ENCODE peak calls at places on chromosomes 2 and 18, in five cellular contexts. L, S, V, I and Q are unnamed samples. For H3K4me1, the result is how much of the 10 kb centered on the place peaks cover.

GRCh38 chr2:102707796-102708713 is 53.8 kb upstream of the TMEM182 start:
- DNase-seq in L (no peak), S (no peak), V (no peak), I (no peak), Q (no peak)

GRCh38 chr18:30634249-30634648 is 408.3 kb downstream of the DSC3 start:
- DNase-seq in L (no peak), S (no peak), V (no peak), I (no peak), Q (no peak)

GRCh38 chr18:79466591-79466990 is 70.9 kb downstream of the NFATC1 start:
- DNase-seq in L (no peak), S (no peak), V (no peak), I (no peak), Q (no peak)

GRCh38 chr2:15685143-15685542 is 93.5 kb downstream of the DDX1 start:
- DNase-seq in L (no peak), S (no peak), V (no peak), I (no peak), Q (no peak)

GRCh38 chr2:188974184-188974583 is at the start of gene COL3A1:
- DNase-seq in L (peak), S (no peak), V (peak), I (no peak), Q (peak)

GRCh38 chr2:237603718-237604362 is 13.3 kb upstream of the RAB17 start:
- DNase-seq in L (peak), S (peak), V (peak), I (no peak), Q (no peak)

GRCh38 chr2:79887747-79888374 is 375.0 kb downstream of the CTNNA2 start:
- DNase-seq in L (peak), S (no peak), V (peak), I (peak), Q (no peak)

GRCh38 chr2:10329880-10330699 is 27.4 kb downstream of the HPCAL1 start:
- DNase-seq in L (peak), S (no peak), V (no peak), I (peak), Q (no peak)

GRCh38 chr2:31414601-31415241 is at the start of gene XDH:
- DNase-seq in L (no peak), S (no peak), V (peak), I (no peak), Q (no peak)

GRCh38 chr2:174613545-174613944 is 15.9 kb upstream of the WIPF1 start:
- DNase-seq in L (no peak), S (no peak), V (no peak), I (no peak), Q (no peak)

GRCh38 chr2:223114170-223114569 is 62.2 kb downstream of the KCNE4 start:
- DNase-seq in L (no peak), S (no peak), V (no peak), I (no peak), Q (no peak)

GRCh38 chr2:39379643-39380524 is 57.2 kb downstream of the MAP4K3 start:
- DNase-seq in L (peak), S (no peak), V (no peak), I (peak), Q (no peak)

GRCh38 chr2:43345391-43345813 is 119.0 kb upstream of the ZFP36L2 start:
- DNase-seq in L (peak), S (peak), V (no peak), I (no peak), Q (no peak)

GRCh38 chr2:189022492-189022891 is 48.3 kb downstream of the COL3A1 start:
- DNase-seq in L (no peak), S (no peak), V (no peak), I (no peak), Q (no peak)

GRCh38 chr2:160494243-160494642 is 636 bp upstream of the RBMS1 start:
- DNase-seq in L (peak), S (no peak), V (no peak), I (no peak), Q (no peak)

GRCh38 chr18:34223164-34223892 is 1.4 kb downstream of the NOL4 start:
- DNase-seq in L (no peak), S (no peak), V (peak), I (no peak), Q (no peak)

GRCh38 chr18:34225218-34225553 is 473 bp upstream of the NOL4 start:
- DNase-seq in L (no peak), S (no peak), V (no peak), I (no peak), Q (no peak)

GRCh38 chr18:34222396-34223163 is 2.1 kb downstream of the NOL4 start:
- DNase-seq in L (peak), S (no peak), V (peak), I (no peak), Q (no peak)

GRCh38 chr18:34223893-34224422 is 755 bp downstream of the NOL4 start:
- DNase-seq in L (no peak), S (no peak), V (no peak), I (no peak), Q (no peak)

GRCh38 chr18:34224423-34225217 is at the start of gene NOL4:
- DNase-seq in L (peak), S (no peak), V (peak), I (no peak), Q (peak)
- H3K4me3 ChIP-seq in L (peak), S (peak), V (peak), I (no peak), Q (peak)

GRCh38 chr18:77113361-77114069 is 19.1 kb downstream of the MBP start:
- DNase-seq in L (no peak), S (no peak), V (no peak), I (no peak), Q (no peak)
- H3K4me1 ChIP-seq in L (under half), S (under half), V (under half), I (half or more), Q (under half)

GRCh38 chr2:29063646-29064372 is 10.5 kb downstream of the PCARE start:
- DNase-seq in L (peak), S (no peak), V (no peak), I (no peak), Q (no peak)
- H3K4me3 ChIP-seq in L (peak), S (no peak), V (no peak), I (no peak), Q (no peak)

DNA sequence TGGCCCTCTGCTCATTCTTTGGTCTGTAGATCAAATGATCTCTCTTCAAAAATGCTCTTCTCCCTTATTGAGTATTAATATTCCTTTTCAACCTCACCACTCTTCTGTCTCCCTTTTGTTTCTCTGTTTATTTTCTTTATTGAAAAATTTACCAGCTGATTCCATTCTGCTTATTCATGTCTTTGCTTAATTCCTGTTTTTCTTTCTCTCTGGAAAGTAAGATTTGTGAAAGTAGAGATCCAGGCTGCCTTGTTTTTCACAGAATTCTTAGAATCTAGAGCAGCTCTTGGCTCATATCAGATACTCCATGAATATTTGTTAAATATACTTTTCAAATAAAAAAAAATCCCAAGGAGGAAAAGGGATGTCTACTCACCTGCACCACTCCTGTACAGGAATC is 157.0 kb downstream of the DOCK10 start:
- DNase-seq in L (no peak), S (no peak), V (no peak), I (no peak), Q (no peak)
- H3K4me1 ChIP-seq in L (under half), S (under half), V (under half), I (half or more), Q (under half)

GRCh38 chr2:27125104-27125503 is 1.5 kb downstream of the ABHD1 start:
- DNase-seq in L (no peak), S (no peak), V (no peak), I (no peak), Q (no peak)
- H3K4me3 ChIP-seq in L (no peak), S (no peak), V (no peak), I (no peak), Q (no peak)

GRCh38 chr2:134232461-134232860 is 21.4 kb upstream of the MGAT5 start:
- DNase-seq in L (no peak), S (no peak), V (no peak), I (no peak), Q (no peak)

GRCh38 chr2:134234535-134234934 is 19.3 kb upstream of the MGAT5 start:
- DNase-seq in L (no peak), S (no peak), V (no peak), I (no peak), Q (no peak)

GRCh38 chr2:134232868-134233732 is 20.8 kb upstream of the MGAT5 start:
- DNase-seq in L (peak), S (no peak), V (no peak), I (no peak), Q (no peak)

GRCh38 chr2:134231965-134232340 is 21.9 kb upstream of the MGAT5 start:
- DNase-seq in L (peak), S (no peak), V (no peak), I (no peak), Q (no peak)

DNA sequence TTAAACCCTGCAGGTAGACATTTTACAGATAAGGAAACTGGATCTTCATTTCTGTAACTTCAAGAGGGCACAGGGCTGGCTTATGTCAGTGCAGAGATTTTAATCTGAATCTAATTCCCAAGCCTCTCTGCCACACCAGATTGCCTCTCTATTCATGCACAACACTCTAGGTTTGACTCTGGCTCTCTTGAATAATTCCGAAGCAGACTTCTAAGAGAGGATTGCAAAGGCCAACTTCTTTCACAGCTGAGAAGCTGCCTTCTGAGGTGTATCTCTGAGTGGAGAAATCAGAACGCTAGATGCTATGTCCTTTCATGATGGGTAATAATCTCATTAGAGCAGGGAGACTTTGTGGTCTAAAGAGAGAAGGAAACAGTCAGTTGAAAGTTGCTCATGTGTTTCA is 20.1 kb upstream of the MGAT5 start:
- DNase-seq in L (no peak), S (no peak), V (no peak), I (no peak), Q (no peak)
- H3K4me1 ChIP-seq in L (under half), S (under half), V (under half), I (under half), Q (under half)

DNA sequence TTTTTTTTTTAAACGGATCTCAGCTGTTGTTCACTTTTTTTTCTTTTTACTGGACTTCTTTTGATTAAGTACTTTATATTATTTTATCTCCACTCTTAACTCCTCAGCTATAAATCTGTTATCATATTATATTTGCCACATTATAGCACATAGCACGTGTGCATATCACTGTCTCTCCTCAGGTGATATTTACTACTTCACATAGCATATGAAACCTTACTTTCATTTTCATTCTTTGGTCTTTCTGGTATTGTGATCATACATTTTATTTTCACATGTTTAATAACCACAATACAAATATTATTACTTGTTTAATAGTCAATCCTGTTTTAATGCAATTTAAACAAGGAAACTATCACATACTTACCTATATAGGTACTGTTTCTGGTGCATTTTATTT is 993.1 kb upstream of the TMEFF2 start:
- DNase-seq in L (no peak), S (no peak), V (no peak), I (no peak), Q (no peak)
- H3K4me3 ChIP-seq in L (no peak), S (no peak), V (no peak), I (peak), Q (no peak)

DNA sequence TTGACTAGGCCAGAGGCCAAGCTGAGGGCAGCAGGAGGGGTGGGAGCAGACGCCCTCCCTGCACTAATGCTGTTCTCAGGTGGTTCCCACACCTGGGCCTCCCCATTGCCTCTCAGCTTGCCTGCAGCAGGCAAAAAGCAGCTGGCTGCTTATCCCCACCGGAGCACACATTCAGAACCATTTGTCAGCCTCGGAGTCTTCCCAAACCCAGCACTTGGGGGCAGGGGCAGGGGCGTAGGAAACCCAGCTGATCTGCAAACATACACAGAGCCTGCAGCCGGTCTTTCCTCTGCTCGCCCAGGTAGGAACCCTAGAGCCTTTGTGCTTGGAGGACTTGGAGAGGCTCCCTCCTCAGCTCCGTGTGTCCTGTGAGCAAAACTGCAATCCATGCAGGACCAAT is 249.8 kb downstream of the CYP26B1 start:
- DNase-seq in L (no peak), S (peak), V (no peak), I (no peak), Q (no peak)
- H3K4me1 ChIP-seq in L (under half), S (under half), V (under half), I (under half), Q (under half)

DNA sequence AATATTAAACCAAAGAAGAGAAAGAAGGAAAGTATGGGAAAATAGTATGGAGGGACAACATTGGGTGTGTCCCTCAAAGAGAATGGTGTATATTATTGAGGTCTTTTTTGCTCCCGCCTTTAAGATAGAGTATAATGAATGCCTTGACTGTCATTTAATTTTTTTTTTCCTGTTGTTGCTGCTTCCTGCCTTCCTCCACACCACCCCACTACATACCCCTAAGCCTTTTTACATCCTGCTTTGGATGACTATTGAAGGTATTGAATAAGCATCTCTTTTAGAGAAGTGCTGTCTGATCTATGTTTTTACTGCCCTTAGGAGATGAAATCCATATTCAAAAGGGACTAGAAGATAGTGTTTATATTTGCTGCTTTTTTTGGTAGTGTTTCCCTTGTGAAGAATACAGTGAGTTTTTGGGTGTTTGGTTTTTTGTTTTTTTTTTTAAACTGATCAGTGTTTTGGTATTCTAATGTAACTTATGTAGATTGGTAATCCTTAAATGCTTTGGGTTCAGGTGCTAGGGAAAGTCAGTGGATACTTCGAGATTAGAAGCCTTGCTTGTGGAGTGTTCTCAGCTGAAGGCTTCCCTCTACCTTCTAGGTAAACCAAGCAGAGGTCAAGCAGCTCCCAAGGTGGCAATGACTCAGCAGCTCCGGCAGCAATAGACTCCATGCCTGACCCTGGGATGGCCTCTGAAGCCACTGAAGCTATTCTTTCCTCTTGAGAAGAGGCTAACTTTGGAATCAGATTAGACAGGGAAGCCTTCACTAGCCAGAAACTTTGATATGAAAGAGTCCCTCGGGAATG is 5.0 kb downstream of the FZD7 start:
- DNase-seq in L (peak), S (no peak), V (no peak), I (peak), Q (no peak)
- H3K4me3 ChIP-seq in L (peak), S (peak), V (no peak), I (no peak), Q (peak)

GRCh38 chr2:241818229-241818942 is 9.4 kb downstream of the NEU4 start:
- DNase-seq in L (no peak), S (no peak), V (no peak), I (no peak), Q (no peak)

GRCh38 chr2:241820625-241821384 is 11.8 kb downstream of the NEU4 start:
- DNase-seq in L (no peak), S (no peak), V (no peak), I (no peak), Q (no peak)

GRCh38 chr2:241818943-241819270 is 9.9 kb downstream of the NEU4 start:
- DNase-seq in L (no peak), S (peak), V (peak), I (no peak), Q (no peak)

GRCh38 chr2:241821460-241822263 is 12.7 kb downstream of the NEU4 start:
- DNase-seq in L (no peak), S (peak), V (no peak), I (no peak), Q (peak)

GRCh38 chr2:241822264-241822623 is 13.3 kb downstream of the NEU4 start:
- DNase-seq in L (no peak), S (no peak), V (no peak), I (no peak), Q (no peak)
- H3K4me1 ChIP-seq in L (under half), S (under half), V (under half), I (under half), Q (under half)